ENCODE peak calls at places on chromosomes 1 and 21, in four cellular contexts. F, B, L and A are unnamed samples.

GRCh38 chr1:220700591-220701179 is 10.5 kb downstream of the C1orf115 start:
- DNase-seq in F (no peak), L (no peak), B (no peak), A (no peak)

GRCh38 chr1:90840323-90840722 is 123.2 kb upstream of the BARHL2 start:
- DNase-seq in F (no peak), L (no peak), B (no peak), A (no peak)

GRCh38 chr1:22889213-22889827 is 83.3 kb downstream of the LACTBL1 start:
- DNase-seq in L (no peak), F (peak; percentile 8), B (no peak), A (no peak)

GRCh38 chr1:8424539-8425116 is 106.7 kb downstream of the SLC45A1 start:
- DNase-seq in F (no peak), L (peak; percentile 75), B (peak; percentile 37), A (peak; percentile 28)

GRCh38 chr1:228646717-228647522 is 88.4 kb upstream of the RHOU start:
- DNase-seq in B (no peak), L (peak; percentile 23), F (no peak), A (no peak)

GRCh38 chr1:154962795-154963330 is 1.3 kb upstream of the PYGO2 start:
- DNase-seq in L (no peak), B (no peak), F (no peak), A (no peak)

GRCh38 chr1:55362558-55362957 is 147.4 kb upstream of the USP24 start:
- DNase-seq in F (no peak), L (no peak), B (no peak), A (no peak)

GRCh38 chr1:68800182-68800581 is 303.3 kb upstream of the DEPDC1 start:
- DNase-seq in B (no peak), L (no peak), F (no peak), A (no peak)

GRCh38 chr21:42019101-42019605 is 9.0 kb upstream of the ZBTB21 start:
- DNase-seq in B (no peak), L (no peak), F (no peak), A (no peak)

GRCh38 chr1:11156441-11156840 is 32.7 kb upstream of the ANGPTL7 start:
- DNase-seq in L (no peak), F (no peak), B (no peak), A (no peak)

GRCh38 chr1:229514578-229515275 is 6.6 kb upstream of the NUP133 start:
- DNase-seq in L (peak; percentile 70), B (peak; percentile 50), F (peak; percentile 5), A (peak; percentile 54)

GRCh38 chr1:85229574-85230097 is 28.8 kb upstream of the SYDE2 start:
- DNase-seq in F (peak; percentile 9), L (no peak), B (no peak), A (no peak)